ENCODE peak calls at places on chromosomes 7 and 10, in six cellular contexts. One of them, this sample, is unnamed.

GRCh38 chr7:142385528-142386340 is 127.9 kb upstream of the PRSS58 start:
- DNase-seq in cardiac muscle cell: peak; percentile 59
- DNase-seq in neuronal stem cell: peak; percentile 26
- DNase-seq in mesendoderm: peak; percentile 85
- DNase-seq in spleen: no peak
- DNase-seq in heart left ventricle: peak; percentile 41
- DNase-seq in this sample: peak; percentile 89

GRCh38 chr7:154960063-154960790 is 42.7 kb downstream of the PAXIP1 start:
- DNase-seq in cardiac muscle cell: no peak
- DNase-seq in neuronal stem cell: no peak
- DNase-seq in mesendoderm: peak; percentile 66
- DNase-seq in spleen: no peak
- DNase-seq in heart left ventricle: no peak
- DNase-seq in this sample: no peak

GRCh38 chr7:50166997-50167961 is 74.2 kb upstream of the ZPBP start:
- DNase-seq in cardiac muscle cell: no peak
- DNase-seq in neuronal stem cell: no peak
- DNase-seq in mesendoderm: no peak
- DNase-seq in spleen: no peak
- DNase-seq in heart left ventricle: no peak
- DNase-seq in this sample: peak; percentile 48

GRCh38 chr10:43043773-43044394 is 33.0 kb upstream of the RET start:
- DNase-seq in cardiac muscle cell: no peak
- DNase-seq in neuronal stem cell: no peak
- DNase-seq in mesendoderm: no peak
- DNase-seq in spleen: peak; percentile 67
- DNase-seq in heart left ventricle: no peak
- DNase-seq in this sample: no peak

GRCh38 chr7:132098337-132098736 is 477.9 kb downstream of the PLXNA4 start:
- DNase-seq in cardiac muscle cell: no peak
- DNase-seq in neuronal stem cell: no peak
- DNase-seq in mesendoderm: no peak
- DNase-seq in spleen: no peak
- DNase-seq in heart left ventricle: no peak
- DNase-seq in this sample: no peak

GRCh38 chr10:84138478-84139125 is 707 bp upstream of the GHITM start:
- DNase-seq in cardiac muscle cell: no peak
- DNase-seq in neuronal stem cell: no peak
- DNase-seq in mesendoderm: no peak
- DNase-seq in spleen: peak; percentile 87
- DNase-seq in heart left ventricle: peak; percentile 17
- DNase-seq in this sample: no peak

GRCh38 chr10:129199826-129200225 is 267.2 kb upstream of the MGMT start:
- DNase-seq in cardiac muscle cell: no peak
- DNase-seq in neuronal stem cell: no peak
- DNase-seq in mesendoderm: no peak
- DNase-seq in spleen: no peak
- DNase-seq in heart left ventricle: no peak
- DNase-seq in this sample: no peak

GRCh38 chr10:16832351-16833080 is 15.3 kb upstream of the RSU1 start:
- DNase-seq in cardiac muscle cell: no peak
- DNase-seq in neuronal stem cell: no peak
- DNase-seq in mesendoderm: no peak
- DNase-seq in spleen: no peak
- DNase-seq in heart left ventricle: peak; percentile 27
- DNase-seq in this sample: no peak

GRCh38 chr10:13907570-13907969 is 320.8 kb downstream of the PRPF18 start:
- DNase-seq in cardiac muscle cell: peak; percentile 17
- DNase-seq in neuronal stem cell: no peak
- DNase-seq in mesendoderm: no peak
- DNase-seq in spleen: no peak
- DNase-seq in heart left ventricle: no peak
- DNase-seq in this sample: no peak

DNA sequence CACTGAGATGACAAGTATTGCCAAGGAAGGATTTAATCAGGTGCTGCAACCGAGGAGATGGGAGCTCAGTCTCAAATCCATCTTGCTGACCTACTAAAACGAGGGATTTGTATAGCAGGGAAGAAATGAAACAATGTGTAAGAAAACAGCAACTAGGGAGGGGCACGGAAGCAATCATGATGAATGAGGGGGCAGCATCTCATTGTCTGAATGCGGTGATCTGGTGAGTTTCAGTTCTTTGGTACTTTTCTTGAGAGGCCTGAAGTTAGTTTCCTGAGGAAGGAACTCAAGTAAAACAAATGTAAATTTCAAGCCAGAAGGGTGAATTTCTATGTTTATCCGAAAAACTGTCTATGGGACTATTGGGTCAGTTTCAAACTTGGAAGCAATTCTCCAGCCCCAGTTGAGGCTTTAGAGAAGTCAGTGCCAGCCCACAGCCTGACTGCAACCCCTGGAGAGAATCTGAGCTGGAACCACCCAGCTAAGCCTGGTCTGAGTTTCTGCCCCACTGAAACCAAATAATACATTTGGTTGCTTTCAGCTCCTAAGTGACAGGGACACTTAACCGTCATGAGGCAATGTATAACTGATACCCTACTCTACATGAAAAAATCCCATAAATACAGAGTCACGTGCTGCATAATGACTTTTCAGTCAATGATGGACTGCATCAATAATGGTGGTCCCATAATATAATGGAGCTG is 45.8 kb upstream of the TNS3 start:
- DNase-seq in cardiac muscle cell: no peak
- DNase-seq in neuronal stem cell: no peak
- DNase-seq in mesendoderm: no peak
- DNase-seq in spleen: no peak
- DNase-seq in heart left ventricle: no peak
- DNase-seq in this sample: no peak
- H3K4me3 ChIP-seq in cardiac muscle cell: no peak overlapping the region
- H3K4me3 ChIP-seq in neuronal stem cell: no peak overlapping the region
- H3K4me3 ChIP-seq in mesendoderm: no peak overlapping the region
- H3K4me3 ChIP-seq in spleen: no peak overlapping the region
- H3K4me3 ChIP-seq in heart left ventricle: no peak overlapping the region
- H3K4me3 ChIP-seq in this sample: no peak overlapping the region

DNA sequence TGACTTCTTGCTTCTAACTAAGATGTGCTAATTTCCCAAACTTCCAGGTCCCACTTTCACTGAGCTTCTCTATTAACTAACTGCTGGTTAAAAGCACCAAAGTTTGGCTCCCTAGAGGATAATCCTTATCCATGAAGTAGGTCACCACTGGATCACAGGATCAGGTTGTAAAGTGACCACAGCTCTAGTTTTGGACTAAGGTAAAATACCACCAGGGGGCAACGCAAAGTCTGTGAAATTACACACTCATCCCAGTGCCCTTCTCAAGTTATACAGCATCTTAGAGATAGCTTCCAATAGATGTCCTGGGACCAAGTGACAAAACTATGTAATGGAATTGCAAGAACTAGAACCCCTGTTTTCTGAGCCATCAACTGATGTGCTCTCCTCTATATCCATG is 116.4 kb upstream of the ASAH2 start:
- DNase-seq in cardiac muscle cell: peak; percentile 55
- DNase-seq in neuronal stem cell: no peak
- DNase-seq in mesendoderm: peak; percentile 72
- DNase-seq in spleen: no peak
- DNase-seq in heart left ventricle: no peak
- DNase-seq in this sample: no peak
- H3K4me3 ChIP-seq in cardiac muscle cell: no peak overlapping the region
- H3K4me3 ChIP-seq in neuronal stem cell: no peak overlapping the region
- H3K4me3 ChIP-seq in mesendoderm: no peak overlapping the region
- H3K4me3 ChIP-seq in spleen: no peak overlapping the region
- H3K4me3 ChIP-seq in heart left ventricle: no peak overlapping the region
- H3K4me3 ChIP-seq in this sample: no peak overlapping the region

GRCh38 chr7:99992330-99993037 is 16.7 kb upstream of the AZGP1 start:
- DNase-seq in cardiac muscle cell: no peak
- DNase-seq in neuronal stem cell: no peak
- DNase-seq in mesendoderm: no peak
- DNase-seq in spleen: peak; percentile 75
- DNase-seq in heart left ventricle: no peak
- DNase-seq in this sample: no peak
- H3K4me3 ChIP-seq in cardiac muscle cell: no peak overlapping the region
- H3K4me3 ChIP-seq in neuronal stem cell: no peak overlapping the region
- H3K4me3 ChIP-seq in mesendoderm: no peak overlapping the region
- H3K4me3 ChIP-seq in spleen: no peak overlapping the region
- H3K4me3 ChIP-seq in heart left ventricle: no peak overlapping the region
- H3K4me3 ChIP-seq in this sample: no peak overlapping the region

DNA sequence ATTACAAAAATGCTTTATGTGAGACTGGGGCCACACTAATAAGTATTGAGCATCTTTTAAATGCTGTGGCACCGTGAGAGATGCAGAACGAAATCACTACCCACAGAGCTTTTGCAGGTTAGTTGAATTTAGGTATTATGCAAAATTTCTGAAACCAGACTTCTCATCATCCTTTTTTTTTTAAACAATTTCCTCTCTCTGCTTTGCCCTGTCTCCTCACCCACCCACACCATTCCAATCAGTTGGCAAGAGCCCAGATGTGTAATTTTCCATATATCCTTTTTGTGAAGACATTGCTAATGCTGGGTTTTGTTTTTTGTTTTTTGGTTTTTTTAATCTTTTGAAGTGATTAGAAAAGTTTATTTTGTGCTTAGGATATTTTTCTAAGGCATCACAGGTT is 1.1 kb downstream of the YAE1 start:
- DNase-seq in cardiac muscle cell: no peak
- DNase-seq in neuronal stem cell: no peak
- DNase-seq in mesendoderm: no peak
- DNase-seq in spleen: no peak
- DNase-seq in heart left ventricle: no peak
- DNase-seq in this sample: no peak
- H3K4me3 ChIP-seq in cardiac muscle cell: peak overlapping the region; percentile 64
- H3K4me3 ChIP-seq in neuronal stem cell: peak overlapping the region; percentile 34
- H3K4me3 ChIP-seq in mesendoderm: peak overlapping the region; percentile 26
- H3K4me3 ChIP-seq in spleen: peak overlapping the region; percentile 79
- H3K4me3 ChIP-seq in heart left ventricle: no peak overlapping the region
- H3K4me3 ChIP-seq in this sample: peak overlapping the region; percentile 96

GRCh38 chr10:3750352-3750816 is 34.6 kb downstream of the KLF6 start:
- DNase-seq in cardiac muscle cell: no peak
- DNase-seq in neuronal stem cell: no peak
- DNase-seq in mesendoderm: no peak
- DNase-seq in spleen: no peak
- DNase-seq in heart left ventricle: no peak
- DNase-seq in this sample: no peak
- H3K4me3 ChIP-seq in cardiac muscle cell: no peak overlapping the region
- H3K4me3 ChIP-seq in neuronal stem cell: no peak overlapping the region
- H3K4me3 ChIP-seq in mesendoderm: no peak overlapping the region
- H3K4me3 ChIP-seq in spleen: no peak overlapping the region
- H3K4me3 ChIP-seq in heart left ventricle: no peak overlapping the region
- H3K4me3 ChIP-seq in this sample: no peak overlapping the region